ENCODE peak calls at places on chromosomes 1 and 21, in six cellular contexts. B is kidney, N is tibial nerve, X is left cardiac atrium, R is pancreas, H is GM12892. G is an unnamed sample.

GRCh38 chr1:89085781-89086180 is 20.8 kb upstream of the GBP1 start:
- DNase-seq in B (no peak), N (no peak), X (no peak), R (no peak), H (peak; percentile 13), G (no peak)

GRCh38 chr1:180580237-180580636 is 21.5 kb downstream of the OVAAL start:
- DNase-seq in B (peak; percentile 79), N (no peak), X (no peak), R (peak; percentile 64), H (no peak), G (no peak)

GRCh38 chr21:31866077-31866511 is 6.7 kb upstream of the HUNK start:
- DNase-seq in B (peak; percentile 93), N (peak; percentile 81), X (peak; percentile 89), R (peak; percentile 99), H (peak; percentile 52), G (peak; percentile 84)

GRCh38 chr21:40227111-40227510 is 359.9 kb downstream of the PCP4 start:
- DNase-seq in B (no peak), N (no peak), X (no peak), R (no peak), H (no peak), G (no peak)

GRCh38 chr1:33147275-33147996 is 34.4 kb downstream of the TRIM62 start:
- DNase-seq in B (no peak), N (no peak), X (no peak), R (no peak), H (no peak), G (no peak)

GRCh38 chr1:170194451-170194850 is 48.7 kb downstream of the NTMT2 start:
- DNase-seq in B (no peak), N (no peak), X (no peak), R (no peak), H (no peak), G (no peak)

GRCh38 chr1:160400646-160401486 is 502 bp downstream of the VANGL2 start:
- DNase-seq in B (peak; percentile 75), N (no peak), X (no peak), R (peak; percentile 62), H (no peak), G (peak; percentile 55)

GRCh38 chr1:231544943-231545592 is 16.6 kb downstream of the TSNAX start:
- DNase-seq in B (no peak), N (no peak), X (no peak), R (no peak), H (no peak), G (no peak)

GRCh38 chr1:236657398-236657797 is 28.9 kb upstream of the ACTN2 start:
- DNase-seq in B (no peak), N (no peak), X (no peak), R (no peak), H (no peak), G (no peak)

GRCh38 chr1:54302951-54303843 is 103.0 kb downstream of the SSBP3 start:
- DNase-seq in B (no peak), N (no peak), X (no peak), R (no peak), H (no peak), G (no peak)

GRCh38 chr1:82273816-82274215 is 473.1 kb downstream of the ADGRL2 start:
- DNase-seq in B (no peak), N (no peak), X (no peak), R (no peak), H (no peak), G (no peak)

GRCh38 chr1:61344711-61345110 is 262.4 kb downstream of the NFIA start:
- DNase-seq in B (no peak), N (no peak), X (no peak), R (no peak), H (no peak), G (no peak)

GRCh38 chr1:166379447-166379846 is 212.6 kb upstream of the FAM78B start:
- DNase-seq in B (no peak), N (no peak), X (peak; percentile 49), R (no peak), H (no peak), G (no peak)

GRCh38 chr21:34552324-34553198 is 40.6 kb upstream of the KCNE1 start:
- DNase-seq in B (no peak), N (no peak), X (no peak), R (no peak), H (no peak), G (no peak)

GRCh38 chr1:165717918-165718515 is 19.7 kb upstream of the ALDH9A1 start:
- DNase-seq in B (no peak), N (peak; percentile 72), X (no peak), R (no peak), H (peak; percentile 16), G (no peak)

GRCh38 chr1:112626887-112627286 is 7.3 kb downstream of the CAPZA1 start:
- DNase-seq in B (no peak), N (no peak), X (no peak), R (no peak), H (no peak), G (no peak)

GRCh38 chr1:153945795-153946621 is 510 bp downstream of the DENND4B start:
- DNase-seq in B (peak; percentile 96), N (peak; percentile 78), X (peak; percentile 92), R (peak; percentile 87), H (peak; percentile 95), G (peak; percentile 62)

GRCh38 chr21:45613396-45613795 is 30.1 kb upstream of the PCBP3 start:
- DNase-seq in B (peak; percentile 37), N (no peak), X (no peak), R (no peak), H (no peak), G (no peak)

GRCh38 chr1:39385067-39385988 is 106.1 kb upstream of the BMP8A start:
- DNase-seq in B (no peak), N (no peak), X (no peak), R (no peak), H (no peak), G (no peak)

GRCh38 chr1:209648931-209649776 is 3.1 kb downstream of the LAMB3 start:
- DNase-seq in B (no peak), N (peak; percentile 36), X (peak; percentile 51), R (no peak), H (no peak), G (no peak)

GRCh38 chr1:243939167-243939848 is 89.3 kb upstream of the AKT3 start:
- DNase-seq in B (no peak), N (no peak), X (no peak), R (no peak), H (no peak), G (no peak)

GRCh38 chr1:116508984-116509980 is 61.5 kb downstream of the CD58 start:
- DNase-seq in B (no peak), N (no peak), X (no peak), R (no peak), H (no peak), G (no peak)

GRCh38 chr1:213325482-213325881 is 274.4 kb downstream of the RPS6KC1 start:
- DNase-seq in B (no peak), N (no peak), X (no peak), R (no peak), H (no peak), G (no peak)

GRCh38 chr1:168556647-168557046 is 12.8 kb upstream of the XCL2 start:
- DNase-seq in B (no peak), N (no peak), X (no peak), R (no peak), H (no peak), G (no peak)

G was measured in nucleus accumbens.